ENCODE peak calls at places on chromosomes 7 and 10, in four cellular contexts. Y, E, G and S are unnamed samples.

GRCh38 chr10:104081998-104082397 is 3.7 kb downstream of the COL17A1 start:
- DNase-seq in Y (no peak), E (no peak), G (no peak), S (peak; percentile 23)

GRCh38 chr10:118594392-118595063 is 920 bp downstream of the PRLHR start:
- DNase-seq in Y (peak; percentile 97), E (peak; percentile 93), G (peak; percentile 21), S (peak; percentile 96)

GRCh38 chr10:93074137-93074596 is 474 bp downstream of the CYP26A1 start:
- DNase-seq in Y (peak; percentile 68), E (no peak), G (no peak), S (peak; percentile 67)

GRCh38 chr10:93420091-93420490 is 62.0 kb downstream of the MYOF start:
- DNase-seq in Y (no peak), E (no peak), G (peak; percentile 35), S (peak; percentile 71)

GRCh38 chr10:81179805-81180452 is 642.2 kb downstream of the SH2D4B start:
- DNase-seq in Y (peak; percentile 31), E (no peak), G (peak; percentile 2), S (peak; percentile 78)

GRCh38 chr7:80335473-80336232 is 176.2 kb downstream of the GNAT3 start:
- DNase-seq in Y (no peak), E (no peak), G (peak; percentile 84), S (peak; percentile 47)

GRCh38 chr7:92934096-92934495 is 97.7 kb upstream of the CDK6 start:
- DNase-seq in Y (no peak), E (no peak), G (no peak), S (no peak)

GRCh38 chr10:120761951-120762350 is 89.2 kb upstream of the WDR11 start:
- DNase-seq in Y (no peak), E (no peak), G (no peak), S (no peak)

GRCh38 chr10:77333610-77334340 is 303.8 kb downstream of the KCNMA1 start:
- DNase-seq in Y (no peak), E (no peak), G (peak; percentile 73), S (no peak)

GRCh38 chr10:116741391-116742351 is 695 bp downstream of the HSPA12A start:
- DNase-seq in Y (no peak), E (no peak), G (no peak), S (no peak)

GRCh38 chr7:5774136-5774535 is 7.3 kb downstream of the RNF216 start:
- DNase-seq in Y (no peak), E (no peak), G (no peak), S (no peak)

GRCh38 chr7:120186688-120187087 is 86.3 kb upstream of the KCND2 start:
- DNase-seq in Y (no peak), E (no peak), G (no peak), S (no peak)

GRCh38 chr7:91835191-91836064 is 45.1 kb downstream of the MTERF1 start:
- DNase-seq in Y (no peak), E (no peak), G (no peak), S (no peak)

GRCh38 chr10:87092356-87092860 is 2.2 kb downstream of the GLUD1 start:
- DNase-seq in Y (no peak), E (no peak), G (peak; percentile 37), S (peak; percentile 60)

GRCh38 chr10:932589-932988 is 1.1 kb upstream of the LARP4B start:
- DNase-seq in Y (no peak), E (no peak), G (no peak), S (no peak)

GRCh38 chr7:139675127-139676110 is 102.4 kb downstream of the HIPK2 start:
- DNase-seq in Y (no peak), E (no peak), G (peak; percentile 38), S (no peak)

GRCh38 chr10:47424231-47424630 is 40.1 kb upstream of the ZNF488 start:
- DNase-seq in Y (peak; percentile 13), E (no peak), G (no peak), S (no peak)

GRCh38 chr10:29588640-29589421 is 45.9 kb downstream of the SVIL start:
- DNase-seq in Y (no peak), E (no peak), G (peak; percentile 55), S (peak; percentile 86)

DNA sequence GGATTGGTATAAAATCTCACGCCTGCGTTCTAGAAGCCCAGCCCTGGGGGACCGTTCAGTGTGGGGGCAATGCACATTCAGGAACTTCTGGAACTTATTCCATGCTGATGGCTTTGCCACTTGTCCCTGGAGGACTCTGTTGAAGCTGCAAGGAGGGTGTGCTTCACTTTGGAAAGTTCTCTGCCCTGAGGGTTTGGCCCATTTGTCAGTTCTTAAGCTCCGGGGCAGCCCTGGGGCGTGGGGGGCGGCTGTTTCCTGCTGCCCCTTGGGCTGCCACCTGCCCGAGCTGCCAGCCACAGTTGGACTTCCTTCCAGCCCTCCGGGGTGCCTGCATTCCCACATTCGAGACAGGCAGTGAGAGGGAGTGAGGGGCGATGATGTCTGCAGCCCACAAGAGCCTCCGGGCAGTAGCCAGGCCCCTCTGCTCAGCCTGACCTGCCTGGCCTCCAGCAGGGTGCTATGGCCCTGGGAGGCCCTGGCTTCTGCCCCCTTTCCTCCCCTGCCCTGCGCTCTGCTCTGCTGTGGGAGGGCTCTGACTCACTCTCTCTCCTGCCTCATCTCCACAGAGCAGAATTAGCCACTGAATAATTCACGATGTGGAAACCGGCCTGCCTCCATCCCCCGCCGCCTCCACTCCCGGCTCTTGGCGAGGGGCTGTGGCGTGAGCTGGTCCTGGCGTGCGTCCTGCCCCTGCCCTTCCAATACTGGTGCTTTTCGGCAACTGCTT is 1.9 kb downstream of the TTYH3 start:
- DNase-seq in Y (no peak), E (no peak), G (peak; percentile 89), S (peak; percentile 75)
- H2BK5ac ChIP-seq in Y (no peak overlapping the region), E (peak overlapping the region; percentile 85), G (peak overlapping the region; percentile 89), S (peak overlapping the region; percentile 25)

DNA sequence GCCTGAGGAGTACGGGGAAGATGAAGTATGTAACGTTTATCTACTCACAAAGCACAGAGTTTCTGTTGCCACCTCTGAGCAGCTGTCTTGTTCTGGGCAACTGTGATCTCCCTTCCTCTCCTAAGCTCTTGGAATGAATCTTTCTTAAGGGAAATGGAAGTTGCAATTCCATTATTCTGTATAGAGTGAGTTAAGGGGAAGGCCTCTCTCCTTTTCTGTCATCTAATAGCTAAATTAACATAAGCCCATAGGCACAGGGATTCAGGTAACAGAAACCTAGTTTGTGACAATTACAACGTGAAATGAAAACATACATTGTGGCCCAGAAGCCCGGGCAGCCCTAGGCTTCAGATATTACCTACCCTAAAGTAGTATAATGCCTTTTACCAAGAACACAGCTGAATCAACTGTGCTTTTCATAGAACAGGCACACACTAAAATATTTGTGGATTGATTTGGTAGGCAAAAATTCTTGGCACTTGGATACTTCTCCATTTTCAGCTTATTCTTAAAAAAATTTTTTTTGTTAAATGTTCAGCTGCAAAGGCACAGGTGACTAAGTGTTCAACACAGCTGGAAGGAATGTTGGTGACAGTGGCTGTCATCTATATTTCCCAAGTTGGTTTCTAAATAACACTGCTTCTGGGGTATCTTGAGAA is 3.8 kb upstream of the PDCD4 start:
- DNase-seq in Y (no peak), E (no peak), G (no peak), S (no peak)
- H3K9ac ChIP-seq in Y (no peak overlapping the region), E (no peak overlapping the region), G (no peak overlapping the region), S (no peak overlapping the region)

GRCh38 chr7:50815138-50815537 is 32.4 kb upstream of the GRB10 start:
- DNase-seq in Y (no peak), E (no peak), G (no peak), S (no peak)

GRCh38 chr7:50812109-50812508 is 29.4 kb upstream of the GRB10 start:
- DNase-seq in Y (no peak), E (no peak), G (no peak), S (no peak)

GRCh38 chr7:50817561-50817960 is 34.9 kb upstream of the GRB10 start:
- DNase-seq in Y (no peak), E (no peak), G (no peak), S (no peak)

GRCh38 chr7:50812847-50813475 is 30.3 kb upstream of the GRB10 start:
- DNase-seq in Y (no peak), E (no peak), G (peak; percentile 70), S (peak; percentile 46)

DNA sequence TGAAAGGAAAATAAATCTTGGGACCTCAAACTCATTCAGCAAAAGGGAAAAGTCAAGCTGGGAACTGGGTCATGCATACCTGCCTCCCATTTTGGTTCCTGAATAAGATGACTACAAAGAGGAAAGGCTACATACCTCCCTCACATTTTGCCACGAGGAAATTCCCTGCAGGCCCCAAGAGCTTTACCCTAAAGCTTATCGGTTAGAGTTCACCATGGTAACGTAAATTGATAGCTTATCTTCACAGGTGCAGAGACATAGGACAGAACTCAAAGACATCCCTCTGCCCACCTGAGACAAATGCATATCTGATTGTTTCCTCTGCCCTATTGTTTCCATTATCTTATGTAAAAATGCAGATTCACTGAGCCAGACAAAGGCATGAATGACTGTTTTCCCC is 31.5 kb upstream of the GRB10 start:
- DNase-seq in Y (no peak), E (no peak), G (no peak), S (peak; percentile 96)
- H3K56ac ChIP-seq in Y (no peak overlapping the region), E (no peak overlapping the region), G (no peak overlapping the region), S (no peak overlapping the region)

GRCh38 chr10:6144609-6145413 is 56.0 kb downstream of the RBM17 start:
- DNase-seq in Y (peak; percentile 77), E (no peak), G (peak; percentile 82), S (peak; percentile 85)
- H2BK5ac ChIP-seq in Y (no peak overlapping the region), E (no peak overlapping the region), G (peak overlapping the region; percentile 85), S (no peak overlapping the region)

GRCh38 chr10:46282460-46283216 is 4.2 kb upstream of the ANTXRL start:
- DNase-seq in Y (peak; percentile 64), E (no peak), G (peak; percentile 62), S (peak; percentile 91)
- H3K9ac ChIP-seq in Y (no peak overlapping the region), E (no peak overlapping the region), G (peak overlapping the region; percentile 24), S (peak overlapping the region; percentile 43)

GRCh38 chr7:2978403-2978802 is 65.3 kb downstream of the CARD11 start:
- DNase-seq in Y (peak; percentile 69), E (peak; percentile 9), G (no peak), S (peak; percentile 68)
- H3K56ac ChIP-seq in Y (no peak overlapping the region), E (no peak overlapping the region), G (no peak overlapping the region), S (no peak overlapping the region)

GRCh38 chr7:73769481-73770001 is 529 bp downstream of the CLDN3 start:
- DNase-seq in Y (peak; percentile 57), E (no peak), G (no peak), S (no peak)
- H2BK5ac ChIP-seq in Y (no peak overlapping the region), E (peak overlapping the region; percentile 35), G (no peak overlapping the region), S (no peak overlapping the region)